ENCODE peak calls at places on chromosomes 13 and 19, in six cellular contexts. One of them, this sample, is unnamed.

GRCh38 chr13:94181461-94182107 is 297.9 kb downstream of the DCT start:
- DNase-seq in AG04450: no peak
- DNase-seq in fibroblast of villous mesenchyme: no peak
- DNase-seq in Peyer's patch: no peak
- DNase-seq in mucosa of descending colon: no peak
- DNase-seq in CD8-positive, alpha-beta T cell: no peak
- DNase-seq in this sample: no peak

GRCh38 chr19:16886305-16886880 is 2.4 kb upstream of the F2RL3 start:
- DNase-seq in AG04450: no peak
- DNase-seq in fibroblast of villous mesenchyme: peak
- DNase-seq in Peyer's patch: peak
- DNase-seq in mucosa of descending colon: no peak
- DNase-seq in CD8-positive, alpha-beta T cell: no peak
- DNase-seq in this sample: no peak

GRCh38 chr13:28744091-28744536 is 25.3 kb upstream of the SLC46A3 start:
- DNase-seq in AG04450: no peak
- DNase-seq in fibroblast of villous mesenchyme: peak
- DNase-seq in Peyer's patch: no peak
- DNase-seq in mucosa of descending colon: no peak
- DNase-seq in CD8-positive, alpha-beta T cell: no peak
- DNase-seq in this sample: no peak

GRCh38 chr19:48728882-48729645 is 9.5 kb upstream of the MAMSTR start:
- DNase-seq in AG04450: no peak
- DNase-seq in fibroblast of villous mesenchyme: no peak
- DNase-seq in Peyer's patch: no peak
- DNase-seq in mucosa of descending colon: no peak
- DNase-seq in CD8-positive, alpha-beta T cell: no peak
- DNase-seq in this sample: no peak

GRCh38 chr19:6768236-6768785 is 1.1 kb upstream of the SH2D3A start:
- DNase-seq in AG04450: no peak
- DNase-seq in fibroblast of villous mesenchyme: no peak
- DNase-seq in Peyer's patch: peak
- DNase-seq in mucosa of descending colon: peak
- DNase-seq in CD8-positive, alpha-beta T cell: peak
- DNase-seq in this sample: no peak

GRCh38 chr13:71316964-71317363 is 550.0 kb downstream of the DACH1 start:
- DNase-seq in AG04450: no peak
- DNase-seq in fibroblast of villous mesenchyme: no peak
- DNase-seq in Peyer's patch: no peak
- DNase-seq in mucosa of descending colon: no peak
- DNase-seq in CD8-positive, alpha-beta T cell: no peak
- DNase-seq in this sample: no peak

GRCh38 chr19:15562861-15563260 is 52.2 kb upstream of the CYP4F8 start:
- DNase-seq in AG04450: peak
- DNase-seq in fibroblast of villous mesenchyme: peak
- DNase-seq in Peyer's patch: no peak
- DNase-seq in mucosa of descending colon: no peak
- DNase-seq in CD8-positive, alpha-beta T cell: no peak
- DNase-seq in this sample: no peak

GRCh38 chr19:48861313-48861712 is 7.1 kb downstream of the PLEKHA4 start:
- DNase-seq in AG04450: no peak
- DNase-seq in fibroblast of villous mesenchyme: no peak
- DNase-seq in Peyer's patch: no peak
- DNase-seq in mucosa of descending colon: no peak
- DNase-seq in CD8-positive, alpha-beta T cell: no peak
- DNase-seq in this sample: no peak

GRCh38 chr19:29855087-29855486 is 43.3 kb downstream of the CCNE1 start:
- DNase-seq in AG04450: no peak
- DNase-seq in fibroblast of villous mesenchyme: no peak
- DNase-seq in Peyer's patch: no peak
- DNase-seq in mucosa of descending colon: no peak
- DNase-seq in CD8-positive, alpha-beta T cell: no peak
- DNase-seq in this sample: no peak

GRCh38 chr19:50551034-50551712 is 17.1 kb downstream of the LRRC4B start:
- DNase-seq in AG04450: no peak
- DNase-seq in fibroblast of villous mesenchyme: no peak
- DNase-seq in Peyer's patch: no peak
- DNase-seq in mucosa of descending colon: no peak
- DNase-seq in CD8-positive, alpha-beta T cell: no peak
- DNase-seq in this sample: no peak

GRCh38 chr13:21466527-21466926 is 7.4 kb upstream of the ZDHHC20 start:
- DNase-seq in AG04450: no peak
- DNase-seq in fibroblast of villous mesenchyme: no peak
- DNase-seq in Peyer's patch: no peak
- DNase-seq in mucosa of descending colon: no peak
- DNase-seq in CD8-positive, alpha-beta T cell: no peak
- DNase-seq in this sample: no peak

GRCh38 chr13:114143806-114144605 is 11.6 kb upstream of the RASA3 start:
- DNase-seq in AG04450: no peak
- DNase-seq in fibroblast of villous mesenchyme: no peak
- DNase-seq in Peyer's patch: peak
- DNase-seq in mucosa of descending colon: peak
- DNase-seq in CD8-positive, alpha-beta T cell: peak
- DNase-seq in this sample: no peak

GRCh38 chr19:6535558-6536137 is 4.8 kb downstream of the TNFSF9 start:
- DNase-seq in AG04450: no peak
- DNase-seq in fibroblast of villous mesenchyme: no peak
- DNase-seq in Peyer's patch: no peak
- DNase-seq in mucosa of descending colon: peak
- DNase-seq in CD8-positive, alpha-beta T cell: no peak
- DNase-seq in this sample: no peak

GRCh38 chr13:48749699-48750473 is 96.2 kb downstream of the CYSLTR2 start:
- DNase-seq in AG04450: peak
- DNase-seq in fibroblast of villous mesenchyme: peak
- DNase-seq in Peyer's patch: peak
- DNase-seq in mucosa of descending colon: peak
- DNase-seq in CD8-positive, alpha-beta T cell: peak
- DNase-seq in this sample: no peak

GRCh38 chr19:45687599-45687998 is 4.2 kb downstream of the SNRPD2 start:
- DNase-seq in AG04450: no peak
- DNase-seq in fibroblast of villous mesenchyme: no peak
- DNase-seq in Peyer's patch: no peak
- DNase-seq in mucosa of descending colon: no peak
- DNase-seq in CD8-positive, alpha-beta T cell: no peak
- DNase-seq in this sample: no peak

GRCh38 chr19:46585539-46585938 is 15.6 kb upstream of the CALM3 start:
- DNase-seq in AG04450: no peak
- DNase-seq in fibroblast of villous mesenchyme: no peak
- DNase-seq in Peyer's patch: no peak
- DNase-seq in mucosa of descending colon: no peak
- DNase-seq in CD8-positive, alpha-beta T cell: no peak
- DNase-seq in this sample: no peak

GRCh38 chr19:30587869-30588268 is 215.7 kb downstream of the ZNF536 start:
- DNase-seq in AG04450: no peak
- DNase-seq in fibroblast of villous mesenchyme: no peak
- DNase-seq in Peyer's patch: no peak
- DNase-seq in mucosa of descending colon: no peak
- DNase-seq in CD8-positive, alpha-beta T cell: no peak
- DNase-seq in this sample: no peak

GRCh38 chr13:97386832-97387486 is 47.0 kb upstream of the RAP2A start:
- DNase-seq in AG04450: no peak
- DNase-seq in fibroblast of villous mesenchyme: no peak
- DNase-seq in Peyer's patch: peak
- DNase-seq in mucosa of descending colon: no peak
- DNase-seq in CD8-positive, alpha-beta T cell: peak
- DNase-seq in this sample: no peak

GRCh38 chr19:2164020-2164988 is 571 bp downstream of the DOT1L start:
- DNase-seq in AG04450: no peak
- DNase-seq in fibroblast of villous mesenchyme: peak
- DNase-seq in Peyer's patch: no peak
- DNase-seq in mucosa of descending colon: peak
- DNase-seq in CD8-positive, alpha-beta T cell: no peak
- DNase-seq in this sample: no peak

GRCh38 chr19:41543582-41543981 is 32.4 kb upstream of the CEACAM21 start:
- DNase-seq in AG04450: no peak
- DNase-seq in fibroblast of villous mesenchyme: no peak
- DNase-seq in Peyer's patch: no peak
- DNase-seq in mucosa of descending colon: no peak
- DNase-seq in CD8-positive, alpha-beta T cell: no peak
- DNase-seq in this sample: no peak

GRCh38 chr13:113333076-113333475 is 30.9 kb downstream of the GRTP1 start:
- DNase-seq in AG04450: no peak
- DNase-seq in fibroblast of villous mesenchyme: no peak
- DNase-seq in Peyer's patch: no peak
- DNase-seq in mucosa of descending colon: no peak
- DNase-seq in CD8-positive, alpha-beta T cell: no peak
- DNase-seq in this sample: no peak

GRCh38 chr13:47426126-47426849 is 529.4 kb upstream of the HTR2A start:
- DNase-seq in AG04450: no peak
- DNase-seq in fibroblast of villous mesenchyme: peak
- DNase-seq in Peyer's patch: no peak
- DNase-seq in mucosa of descending colon: no peak
- DNase-seq in CD8-positive, alpha-beta T cell: no peak
- DNase-seq in this sample: no peak

GRCh38 chr19:43450545-43450997 is 14.8 kb downstream of the LYPD3 start:
- DNase-seq in AG04450: no peak
- DNase-seq in fibroblast of villous mesenchyme: no peak
- DNase-seq in Peyer's patch: no peak
- DNase-seq in mucosa of descending colon: no peak
- DNase-seq in CD8-positive, alpha-beta T cell: no peak
- DNase-seq in this sample: no peak

GRCh38 chr13:112690242-112690943 is 555 bp downstream of the ATP11A start:
- DNase-seq in AG04450: no peak
- DNase-seq in fibroblast of villous mesenchyme: peak
- DNase-seq in Peyer's patch: peak
- DNase-seq in mucosa of descending colon: peak
- DNase-seq in CD8-positive, alpha-beta T cell: no peak
- DNase-seq in this sample: no peak

GRCh38 chr19:16252459-16253205 is 54.9 kb downstream of the AP1M1 start:
- DNase-seq in AG04450: no peak
- DNase-seq in fibroblast of villous mesenchyme: no peak
- DNase-seq in Peyer's patch: peak
- DNase-seq in mucosa of descending colon: no peak
- DNase-seq in CD8-positive, alpha-beta T cell: no peak
- DNase-seq in this sample: no peak

GRCh38 chr13:79674765-79675515 is 194.0 kb downstream of the NDFIP2 start:
- DNase-seq in AG04450: no peak
- DNase-seq in fibroblast of villous mesenchyme: no peak
- DNase-seq in Peyer's patch: no peak
- DNase-seq in mucosa of descending colon: no peak
- DNase-seq in CD8-positive, alpha-beta T cell: no peak
- DNase-seq in this sample: no peak
- TF ChIP-seq CTCF in AG04450: no peak
- TF ChIP-seq CTCF in fibroblast of villous mesenchyme: no peak
- TF ChIP-seq CTCF in Peyer's patch: no peak
- TF ChIP-seq CTCF in mucosa of descending colon: no peak
- TF ChIP-seq CTCF in CD8-positive, alpha-beta T cell: no peak
- TF ChIP-seq CTCF in this sample: no peak

DNA sequence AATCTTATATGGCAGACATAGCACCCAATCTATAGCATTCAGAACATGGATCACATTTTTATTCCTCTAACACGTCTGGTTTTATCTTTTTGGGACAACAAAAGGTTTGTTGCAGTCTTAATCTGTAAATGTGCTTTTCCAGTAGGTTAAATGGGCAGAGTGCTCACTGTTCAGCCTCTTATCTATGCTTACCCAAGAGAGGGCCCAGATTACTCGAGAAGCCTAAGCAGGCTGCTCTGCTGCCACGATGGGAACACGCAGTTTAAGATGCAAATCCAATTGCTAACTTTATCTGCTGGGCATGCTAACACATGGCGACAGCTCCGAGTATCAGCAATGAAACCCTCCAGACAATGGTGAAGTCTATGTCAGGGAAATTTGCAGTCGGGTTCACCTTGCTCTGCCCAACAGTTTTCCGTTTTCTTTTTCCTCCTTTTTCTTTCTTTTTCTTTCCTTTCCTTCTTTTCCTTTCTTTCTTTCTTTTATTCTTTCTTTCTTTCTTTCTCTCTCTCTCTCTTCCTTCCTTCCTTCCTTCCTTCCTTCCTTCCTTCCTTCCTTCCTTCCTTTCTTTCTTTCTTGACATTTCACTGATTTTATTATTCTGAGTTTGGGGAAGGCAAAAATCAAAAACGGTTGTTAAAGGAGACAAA is 115.3 kb downstream of the RBM26 start:
- DNase-seq in AG04450: no peak
- DNase-seq in fibroblast of villous mesenchyme: no peak
- DNase-seq in Peyer's patch: no peak
- DNase-seq in mucosa of descending colon: no peak
- DNase-seq in CD8-positive, alpha-beta T cell: no peak
- DNase-seq in this sample: no peak
- TF ChIP-seq CTCF in AG04450: no peak
- TF ChIP-seq CTCF in fibroblast of villous mesenchyme: no peak
- TF ChIP-seq CTCF in Peyer's patch: no peak
- TF ChIP-seq CTCF in mucosa of descending colon: no peak
- TF ChIP-seq CTCF in CD8-positive, alpha-beta T cell: no peak
- TF ChIP-seq CTCF in this sample: no peak

GRCh38 chr19:19026299-19026971 is 6.9 kb downstream of the SUGP2 start:
- DNase-seq in AG04450: no peak
- DNase-seq in fibroblast of villous mesenchyme: peak
- DNase-seq in Peyer's patch: no peak
- DNase-seq in mucosa of descending colon: no peak
- DNase-seq in CD8-positive, alpha-beta T cell: no peak
- DNase-seq in this sample: no peak
- TF ChIP-seq CTCF in AG04450: peak
- TF ChIP-seq CTCF in fibroblast of villous mesenchyme: peak
- TF ChIP-seq CTCF in Peyer's patch: no peak
- TF ChIP-seq CTCF in mucosa of descending colon: no peak
- TF ChIP-seq CTCF in CD8-positive, alpha-beta T cell: no peak
- TF ChIP-seq CTCF in this sample: no peak

GRCh38 chr19:7932930-7933300 is 7.0 kb upstream of the CTXN1 start:
- DNase-seq in AG04450: no peak
- DNase-seq in fibroblast of villous mesenchyme: no peak
- DNase-seq in Peyer's patch: no peak
- DNase-seq in mucosa of descending colon: no peak
- DNase-seq in CD8-positive, alpha-beta T cell: no peak
- DNase-seq in this sample: no peak

GRCh38 chr19:7934766-7935165 is 8.7 kb downstream of the TIMM44 start:
- DNase-seq in AG04450: no peak
- DNase-seq in fibroblast of villous mesenchyme: no peak
- DNase-seq in Peyer's patch: no peak
- DNase-seq in mucosa of descending colon: no peak
- DNase-seq in CD8-positive, alpha-beta T cell: no peak
- DNase-seq in this sample: no peak

GRCh38 chr19:7933828-7934725 is 8.1 kb upstream of the CTXN1 start:
- DNase-seq in AG04450: no peak
- DNase-seq in fibroblast of villous mesenchyme: no peak
- DNase-seq in Peyer's patch: no peak
- DNase-seq in mucosa of descending colon: peak
- DNase-seq in CD8-positive, alpha-beta T cell: no peak
- DNase-seq in this sample: no peak

GRCh38 chr19:7932276-7932929 is 6.5 kb upstream of the CTXN1 start:
- DNase-seq in AG04450: no peak
- DNase-seq in fibroblast of villous mesenchyme: no peak
- DNase-seq in Peyer's patch: no peak
- DNase-seq in mucosa of descending colon: no peak
- DNase-seq in CD8-positive, alpha-beta T cell: no peak
- DNase-seq in this sample: no peak

DNA sequence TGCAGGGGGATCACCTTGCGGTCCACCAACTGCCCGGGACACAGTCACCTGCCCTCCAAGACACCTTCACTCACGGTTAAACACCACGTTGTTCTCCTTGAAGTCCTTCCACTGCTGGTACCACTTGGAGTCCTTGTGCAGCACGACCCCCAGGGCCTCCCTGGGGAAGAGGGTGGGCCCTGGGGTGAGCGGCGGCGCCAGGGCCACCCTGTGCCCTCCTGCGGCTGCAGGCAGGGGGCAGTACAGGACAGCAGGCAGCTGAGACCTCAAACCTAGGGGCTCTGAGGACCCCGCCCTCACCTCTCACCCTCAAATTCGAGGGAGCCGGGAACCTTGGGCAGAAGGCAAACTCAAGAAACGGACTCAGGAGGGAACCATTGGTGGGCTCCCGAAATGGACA is 7.5 kb upstream of the CTXN1 start:
- DNase-seq in AG04450: no peak
- DNase-seq in fibroblast of villous mesenchyme: no peak
- DNase-seq in Peyer's patch: no peak
- DNase-seq in mucosa of descending colon: no peak
- DNase-seq in CD8-positive, alpha-beta T cell: no peak
- DNase-seq in this sample: no peak
- TF ChIP-seq CTCF in AG04450: peak
- TF ChIP-seq CTCF in fibroblast of villous mesenchyme: peak
- TF ChIP-seq CTCF in Peyer's patch: peak
- TF ChIP-seq CTCF in mucosa of descending colon: no peak
- TF ChIP-seq CTCF in CD8-positive, alpha-beta T cell: no peak
- TF ChIP-seq CTCF in this sample: no peak